ENCODE peak calls at places on chromosomes 3 and 15, in six cellular contexts. V, T, P, U, G and N are unnamed samples.
A peak's percentile ranks its signal among the peaks of the same experiment; 100 is the strongest.

GRCh38 chr15:32715276-32715675 is 2.5 kb upstream of the GREM1 start:
- DNase-seq in V (no peak), T (no peak), P (no peak), U (no peak), G (peak; percentile 58), N (no peak)

GRCh38 chr15:48582472-48583235 is 62.9 kb downstream of the FBN1 start:
- DNase-seq in V (no peak), T (no peak), P (no peak), U (no peak), G (no peak), N (no peak)

GRCh38 chr15:90266061-90266431 is 574 bp downstream of the NGRN start:
- DNase-seq in V (no peak), T (peak; percentile 20), P (no peak), U (peak; percentile 61), G (no peak), N (no peak)

GRCh38 chr15:51044037-51044712 is 50.5 kb downstream of the TNFAIP8L3 start:
- DNase-seq in V (no peak), T (no peak), P (no peak), U (no peak), G (no peak), N (no peak)

GRCh38 chr15:95812491-95812890 is 518.0 kb upstream of the NR2F2 start:
- DNase-seq in V (no peak), T (no peak), P (no peak), U (no peak), G (no peak), N (no peak)

GRCh38 chr3:66567066-66567465 is 66.2 kb upstream of the LRIG1 start:
- DNase-seq in V (no peak), T (no peak), P (no peak), U (no peak), G (no peak), N (no peak)

GRCh38 chr3:159947220-159947619 is 41.4 kb upstream of the IL12A start:
- DNase-seq in V (no peak), T (no peak), P (no peak), U (no peak), G (peak; percentile 29), N (no peak)

GRCh38 chr3:52055537-52056351 is 627 bp downstream of the DUSP7 start:
- DNase-seq in V (peak; percentile 58), T (peak; percentile 20), P (peak; percentile 53), U (peak; percentile 63), G (no peak), N (no peak)

GRCh38 chr3:49411968-49412631 is at the start of the genes RHOA and TCTA:
- DNase-seq in V (peak; percentile 93), T (peak; percentile 98), P (peak; percentile 99), U (peak; percentile 100), G (peak; percentile 99), N (peak; percentile 99)

GRCh38 chr3:185363662-185364203 is 797 bp downstream of the MAP3K13 start:
- DNase-seq in V (no peak), T (no peak), P (no peak), U (no peak), G (no peak), N (no peak)

GRCh38 chr3:9066141-9066540 is 102.9 kb upstream of the RAD18 start:
- DNase-seq in V (no peak), T (no peak), P (no peak), U (no peak), G (no peak), N (no peak)

GRCh38 chr15:80502782-80503181 is 98.6 kb downstream of the ARNT2 start:
- DNase-seq in V (no peak), T (no peak), P (no peak), U (no peak), G (no peak), N (no peak)

GRCh38 chr3:172520332-172520831 is 2.8 kb downstream of the TNFSF10 start:
- DNase-seq in V (no peak), T (no peak), P (no peak), U (no peak), G (peak; percentile 89), N (no peak)

GRCh38 chr15:89110060-89110459 is 21.8 kb downstream of the ABHD2 start:
- DNase-seq in V (no peak), T (no peak), P (no peak), U (no peak), G (no peak), N (no peak)

GRCh38 chr15:33215941-33216872 is 21.7 kb upstream of the FMN1 start:
- DNase-seq in V (peak; percentile 15), T (no peak), P (no peak), U (no peak), G (peak; percentile 24), N (no peak)

GRCh38 chr15:43871835-43872234 is 45.0 kb downstream of the WDR76 start:
- DNase-seq in V (no peak), T (no peak), P (no peak), U (no peak), G (no peak), N (no peak)

GRCh38 chr3:159818399-159818798 is 170.2 kb upstream of the IL12A start:
- DNase-seq in V (no peak), T (no peak), P (peak; percentile 57), U (no peak), G (no peak), N (no peak)

GRCh38 chr3:122484985-122485384 is 29.8 kb downstream of the KPNA1 start:
- DNase-seq in V (no peak), T (no peak), P (no peak), U (no peak), G (no peak), N (no peak)

GRCh38 chr15:77012868-77013267 is 17.9 kb downstream of the PSTPIP1 start:
- DNase-seq in V (no peak), T (no peak), P (no peak), U (peak; percentile 86), G (no peak), N (no peak)

GRCh38 chr3:48536116-48536515 is 20.5 kb downstream of the PFKFB4 start:
- DNase-seq in V (no peak), T (no peak), P (no peak), U (no peak), G (no peak), N (no peak)

GRCh38 chr15:81068516-81068915 is 65.6 kb upstream of the CFAP161 start:
- DNase-seq in V (no peak), T (no peak), P (no peak), U (no peak), G (no peak), N (no peak)

GRCh38 chr15:73867426-73867825 is 5.9 kb upstream of the TBC1D21 start:
- DNase-seq in V (no peak), T (no peak), P (no peak), U (no peak), G (no peak), N (no peak)

GRCh38 chr3:63387568-63387967 is 109.5 kb downstream of the SYNPR start:
- DNase-seq in V (no peak), T (no peak), P (no peak), U (no peak), G (no peak), N (no peak)

GRCh38 chr15:100914876-100915275 is 4.3 kb upstream of the LRRK1 start:
- DNase-seq in V (no peak), T (no peak), P (no peak), U (no peak), G (no peak), N (no peak)

GRCh38 chr3:147758786-147759185 is 349.6 kb downstream of the ZIC1 start:
- DNase-seq in V (no peak), T (no peak), P (no peak), U (no peak), G (no peak), N (no peak)

GRCh38 chr3:129824926-129825541 is 68.5 kb downstream of the TMCC1 start:
- DNase-seq in V (peak; percentile 12), T (no peak), P (no peak), U (peak; percentile 62), G (no peak), N (no peak)

GRCh38 chr3:172461530-172462138 is 13.4 kb upstream of the GHSR start:
- DNase-seq in V (peak; percentile 40), T (no peak), P (no peak), U (no peak), G (no peak), N (no peak)

GRCh38 chr15:31469801-31470545 is 143.3 kb downstream of the KLF13 start:
- DNase-seq in V (no peak), T (no peak), P (no peak), U (no peak), G (no peak), N (peak; percentile 39)

GRCh38 chr3:127820871-127821853 is 1.2 kb downstream of the MGLL start:
- DNase-seq in V (no peak), T (no peak), P (peak; percentile 42), U (no peak), G (no peak), N (no peak)

GRCh38 chr15:66253643-66254363 is at the start of gene MEGF11:
- DNase-seq in V (no peak), T (no peak), P (peak; percentile 25), U (no peak), G (no peak), N (peak; percentile 72)

GRCh38 chr15:73862276-73862675 is 11.1 kb upstream of the TBC1D21 start:
- DNase-seq in V (no peak), T (no peak), P (no peak), U (no peak), G (no peak), N (no peak)

GRCh38 chr3:10269443-10269842 is 21.2 kb downstream of the TATDN2 start:
- DNase-seq in V (no peak), T (no peak), P (no peak), U (no peak), G (no peak), N (no peak)

GRCh38 chr3:177591371-177591770 is 394.1 kb upstream of the TBL1XR1 start:
- DNase-seq in V (no peak), T (no peak), P (no peak), U (no peak), G (peak; percentile 91), N (peak; percentile 78)

GRCh38 chr3:135218304-135218703 is 423.2 kb downstream of the EPHB1 start:
- DNase-seq in V (no peak), T (no peak), P (no peak), U (no peak), G (no peak), N (no peak)

GRCh38 chr3:52444860-52445793 is at the start of gene SEMA3G:
- DNase-seq in V (peak; percentile 83), T (peak; percentile 45), P (peak; percentile 79), U (peak; percentile 84), G (no peak), N (peak; percentile 88)